ENCODE peak calls at places on chromosome 7, in eight cellular contexts. One of them, this sample, is unnamed. For H3K36me3, the result is how much of the 10 kb centered on the place peaks cover.

GRCh38 chr7:123865517-123866117 is 20.6 kb downstream of the HYAL4 start:
- DNase-seq in HepG2: peak
- DNase-seq in RWPE2: no peak
- DNase-seq in HCT116: peak
- DNase-seq in mammary epithelial cell: peak
- DNase-seq in astrocyte: peak
- DNase-seq in heart right ventricle: no peak
- DNase-seq in spleen: no peak
- DNase-seq in this sample: peak

GRCh38 chr7:82443044-82443800 is at the start of gene CACNA2D1:
- DNase-seq in HepG2: no peak
- DNase-seq in RWPE2: no peak
- DNase-seq in HCT116: no peak
- DNase-seq in mammary epithelial cell: peak
- DNase-seq in astrocyte: no peak
- DNase-seq in heart right ventricle: peak
- DNase-seq in spleen: no peak
- DNase-seq in this sample: no peak

GRCh38 chr7:129845972-129846327 is 106.8 kb downstream of the UBE2H start:
- DNase-seq in HepG2: no peak
- DNase-seq in RWPE2: no peak
- DNase-seq in HCT116: peak
- DNase-seq in mammary epithelial cell: peak
- DNase-seq in astrocyte: peak
- DNase-seq in heart right ventricle: no peak
- DNase-seq in spleen: no peak
- DNase-seq in this sample: peak

GRCh38 chr7:111041577-111041976 is 49.4 kb upstream of the LRRN3 start:
- DNase-seq in HepG2: no peak
- DNase-seq in RWPE2: no peak
- DNase-seq in HCT116: no peak
- DNase-seq in mammary epithelial cell: peak
- DNase-seq in astrocyte: no peak
- DNase-seq in heart right ventricle: no peak
- DNase-seq in spleen: no peak
- DNase-seq in this sample: peak

GRCh38 chr7:138608292-138608691 is 92.9 kb downstream of the SVOPL start:
- DNase-seq in HepG2: no peak
- DNase-seq in RWPE2: no peak
- DNase-seq in HCT116: no peak
- DNase-seq in mammary epithelial cell: no peak
- DNase-seq in astrocyte: peak
- DNase-seq in heart right ventricle: no peak
- DNase-seq in spleen: no peak
- DNase-seq in this sample: no peak

GRCh38 chr7:144827581-144828139 is 8.2 kb downstream of the TPK1 start:
- DNase-seq in HepG2: no peak
- DNase-seq in RWPE2: no peak
- DNase-seq in HCT116: no peak
- DNase-seq in mammary epithelial cell: no peak
- DNase-seq in astrocyte: peak
- DNase-seq in heart right ventricle: no peak
- DNase-seq in spleen: no peak
- DNase-seq in this sample: peak

GRCh38 chr7:150971242-150972048 is 6.7 kb downstream of the KCNH2 start:
- DNase-seq in HepG2: no peak
- DNase-seq in RWPE2: no peak
- DNase-seq in HCT116: no peak
- DNase-seq in mammary epithelial cell: no peak
- DNase-seq in astrocyte: no peak
- DNase-seq in heart right ventricle: peak
- DNase-seq in spleen: no peak
- DNase-seq in this sample: no peak

GRCh38 chr7:158706273-158706704 is 1.7 kb upstream of the NCAPG2 start:
- DNase-seq in HepG2: no peak
- DNase-seq in RWPE2: no peak
- DNase-seq in HCT116: no peak
- DNase-seq in mammary epithelial cell: no peak
- DNase-seq in astrocyte: no peak
- DNase-seq in heart right ventricle: no peak
- DNase-seq in spleen: no peak
- DNase-seq in this sample: no peak

GRCh38 chr7:11625669-11626068 is 206.3 kb downstream of the THSD7A start:
- DNase-seq in HepG2: no peak
- DNase-seq in RWPE2: no peak
- DNase-seq in HCT116: no peak
- DNase-seq in mammary epithelial cell: no peak
- DNase-seq in astrocyte: peak
- DNase-seq in heart right ventricle: no peak
- DNase-seq in spleen: no peak
- DNase-seq in this sample: peak

GRCh38 chr7:11636274-11636673 is 195.7 kb downstream of the THSD7A start:
- DNase-seq in HepG2: no peak
- DNase-seq in RWPE2: no peak
- DNase-seq in HCT116: no peak
- DNase-seq in mammary epithelial cell: no peak
- DNase-seq in astrocyte: no peak
- DNase-seq in heart right ventricle: no peak
- DNase-seq in spleen: no peak
- DNase-seq in this sample: no peak

GRCh38 chr7:11633325-11633724 is 198.7 kb downstream of the THSD7A start:
- DNase-seq in HepG2: no peak
- DNase-seq in RWPE2: no peak
- DNase-seq in HCT116: no peak
- DNase-seq in mammary epithelial cell: no peak
- DNase-seq in astrocyte: no peak
- DNase-seq in heart right ventricle: no peak
- DNase-seq in spleen: no peak
- DNase-seq in this sample: no peak

GRCh38 chr7:11630355-11630754 is 201.6 kb downstream of the THSD7A start:
- DNase-seq in HepG2: no peak
- DNase-seq in RWPE2: no peak
- DNase-seq in HCT116: no peak
- DNase-seq in mammary epithelial cell: no peak
- DNase-seq in astrocyte: no peak
- DNase-seq in heart right ventricle: no peak
- DNase-seq in spleen: no peak
- DNase-seq in this sample: no peak
- H3K4me3 ChIP-seq in HepG2: no peak
- H3K4me3 ChIP-seq in RWPE2: no peak
- H3K4me3 ChIP-seq in HCT116: no peak
- H3K4me3 ChIP-seq in mammary epithelial cell: no peak
- H3K4me3 ChIP-seq in astrocyte: no peak
- H3K4me3 ChIP-seq in heart right ventricle: no peak
- H3K4me3 ChIP-seq in spleen: no peak
- H3K4me3 ChIP-seq in this sample: no peak

DNA sequence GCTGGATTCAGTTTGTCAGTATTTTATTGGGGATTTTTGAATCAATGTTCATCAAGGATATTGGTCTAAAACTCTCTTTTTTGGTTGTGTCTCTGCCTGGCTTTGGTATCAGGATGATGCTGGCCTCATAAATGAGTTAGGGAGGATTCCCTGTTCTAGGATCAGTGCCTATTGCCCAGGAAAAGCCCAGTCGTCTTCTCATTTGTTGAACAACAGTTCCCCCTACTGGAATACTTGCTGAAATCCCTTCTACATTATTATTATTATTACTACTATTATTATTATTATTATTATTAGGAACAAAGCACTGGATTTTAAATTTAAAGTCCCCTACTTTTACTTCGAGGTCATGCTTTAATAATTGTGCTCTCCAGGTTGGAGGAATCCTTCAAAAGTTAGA is 528.9 kb downstream of the MAGI2 start:
- DNase-seq in HepG2: no peak
- DNase-seq in RWPE2: no peak
- DNase-seq in HCT116: peak
- DNase-seq in mammary epithelial cell: peak
- DNase-seq in astrocyte: peak
- DNase-seq in heart right ventricle: no peak
- DNase-seq in spleen: no peak
- DNase-seq in this sample: peak
- TF ChIP-seq CTCF in HepG2: peak
- TF ChIP-seq CTCF in RWPE2: peak
- TF ChIP-seq CTCF in HCT116: no peak
- TF ChIP-seq CTCF in mammary epithelial cell: peak
- TF ChIP-seq CTCF in astrocyte: peak
- TF ChIP-seq CTCF in heart right ventricle: no peak
- TF ChIP-seq CTCF in spleen: no peak
- TF ChIP-seq CTCF in this sample: peak

DNA sequence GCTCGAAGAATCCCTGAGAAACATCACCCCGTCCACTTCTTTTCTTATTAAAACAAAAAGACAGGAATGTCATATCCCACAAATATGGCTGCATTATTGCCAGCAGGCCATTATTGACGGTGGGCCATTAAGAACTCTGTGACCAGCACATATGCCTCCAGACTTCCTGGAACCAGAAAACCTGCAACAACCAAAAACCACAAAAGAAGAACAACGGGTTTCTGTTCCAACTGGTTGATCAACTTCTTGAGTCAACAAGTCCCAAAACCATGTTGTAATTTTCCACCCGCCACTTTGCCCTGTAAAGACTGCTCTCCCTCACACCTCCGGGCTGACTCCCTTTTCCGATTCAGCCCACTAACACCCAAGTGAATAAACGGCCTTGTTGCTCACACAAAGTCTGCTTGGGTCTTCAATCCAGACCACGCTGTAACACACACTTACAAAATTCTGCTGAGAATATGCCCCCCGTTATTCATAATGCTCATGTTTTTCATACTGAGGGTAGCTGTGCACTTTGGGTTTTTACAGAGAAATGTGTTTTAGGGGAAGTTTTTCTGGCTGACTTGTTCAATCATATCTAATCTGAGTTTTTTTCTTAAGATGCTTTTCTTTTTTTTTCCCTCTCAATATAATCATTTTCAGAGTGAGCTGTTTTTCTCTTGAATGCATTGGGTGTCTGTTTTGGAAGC is 20.7 kb downstream of the ZNF107 start:
- DNase-seq in HepG2: peak
- DNase-seq in RWPE2: no peak
- DNase-seq in HCT116: no peak
- DNase-seq in mammary epithelial cell: peak
- DNase-seq in astrocyte: no peak
- DNase-seq in heart right ventricle: no peak
- DNase-seq in spleen: no peak
- DNase-seq in this sample: peak
- H3K36me3 ChIP-seq in HepG2: under half
- H3K36me3 ChIP-seq in RWPE2: half or more
- H3K36me3 ChIP-seq in HCT116: under half
- H3K36me3 ChIP-seq in mammary epithelial cell: under half
- H3K36me3 ChIP-seq in astrocyte: under half
- H3K36me3 ChIP-seq in heart right ventricle: half or more
- H3K36me3 ChIP-seq in spleen: half or more
- H3K36me3 ChIP-seq in this sample: under half

GRCh38 chr7:155762639-155763038 is 49.6 kb downstream of the SHH start:
- DNase-seq in HepG2: no peak
- DNase-seq in RWPE2: no peak
- DNase-seq in HCT116: no peak
- DNase-seq in mammary epithelial cell: no peak
- DNase-seq in astrocyte: no peak
- DNase-seq in heart right ventricle: no peak
- DNase-seq in spleen: no peak
- DNase-seq in this sample: no peak

GRCh38 chr7:155764432-155764798 is 47.8 kb downstream of the SHH start:
- DNase-seq in HepG2: no peak
- DNase-seq in RWPE2: no peak
- DNase-seq in HCT116: no peak
- DNase-seq in mammary epithelial cell: no peak
- DNase-seq in astrocyte: no peak
- DNase-seq in heart right ventricle: no peak
- DNase-seq in spleen: no peak
- DNase-seq in this sample: no peak

GRCh38 chr7:155765458-155765857 is 46.8 kb downstream of the SHH start:
- DNase-seq in HepG2: no peak
- DNase-seq in RWPE2: no peak
- DNase-seq in HCT116: no peak
- DNase-seq in mammary epithelial cell: no peak
- DNase-seq in astrocyte: no peak
- DNase-seq in heart right ventricle: no peak
- DNase-seq in spleen: no peak
- DNase-seq in this sample: no peak

GRCh38 chr7:155763122-155763521 is 49.1 kb downstream of the SHH start:
- DNase-seq in HepG2: no peak
- DNase-seq in RWPE2: no peak
- DNase-seq in HCT116: no peak
- DNase-seq in mammary epithelial cell: no peak
- DNase-seq in astrocyte: no peak
- DNase-seq in heart right ventricle: no peak
- DNase-seq in spleen: no peak
- DNase-seq in this sample: no peak

GRCh38 chr7:155763721-155764431 is 48.4 kb downstream of the SHH start:
- DNase-seq in HepG2: no peak
- DNase-seq in RWPE2: no peak
- DNase-seq in HCT116: no peak
- DNase-seq in mammary epithelial cell: no peak
- DNase-seq in astrocyte: peak
- DNase-seq in heart right ventricle: no peak
- DNase-seq in spleen: peak
- DNase-seq in this sample: no peak
- H3K4me3 ChIP-seq in HepG2: no peak
- H3K4me3 ChIP-seq in RWPE2: no peak
- H3K4me3 ChIP-seq in HCT116: no peak
- H3K4me3 ChIP-seq in mammary epithelial cell: no peak
- H3K4me3 ChIP-seq in astrocyte: no peak
- H3K4me3 ChIP-seq in heart right ventricle: no peak
- H3K4me3 ChIP-seq in spleen: peak
- H3K4me3 ChIP-seq in this sample: no peak

DNA sequence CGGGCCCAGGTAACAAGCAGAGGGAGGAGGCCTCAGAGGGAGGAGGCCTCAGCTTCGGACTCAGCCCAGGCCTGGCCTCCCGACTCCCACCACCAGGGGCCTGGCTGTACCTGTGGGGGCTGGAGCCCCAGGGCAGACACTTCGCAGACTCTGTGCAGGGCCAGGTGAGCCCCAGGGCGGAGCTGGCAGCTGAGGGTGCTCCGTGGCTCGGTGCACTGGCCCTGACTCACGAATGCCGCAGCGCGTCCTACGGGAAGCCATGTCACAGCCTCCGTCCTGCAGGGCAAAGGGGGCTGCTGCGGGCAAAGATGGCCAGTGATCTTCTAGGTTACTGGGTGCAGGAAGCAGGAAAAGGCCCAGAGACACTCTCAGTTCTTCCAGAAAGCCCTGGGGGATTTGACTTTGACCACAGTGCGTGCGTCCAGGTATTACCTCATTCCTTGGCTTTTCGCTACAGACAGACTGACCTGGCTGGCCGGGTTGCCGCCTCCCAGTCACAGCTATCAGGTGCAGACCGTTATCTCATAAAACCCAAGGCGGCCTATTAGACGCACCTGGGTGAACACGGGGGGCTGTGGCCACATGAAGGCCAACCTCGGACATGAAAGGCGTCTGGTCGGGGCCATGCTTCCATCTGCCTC is 80.1 kb downstream of the FOXL3 start:
- DNase-seq in HepG2: no peak
- DNase-seq in RWPE2: peak
- DNase-seq in HCT116: no peak
- DNase-seq in mammary epithelial cell: peak
- DNase-seq in astrocyte: no peak
- DNase-seq in heart right ventricle: no peak
- DNase-seq in spleen: peak
- DNase-seq in this sample: peak
- TF ChIP-seq CTCF in HepG2: no peak
- TF ChIP-seq CTCF in RWPE2: peak
- TF ChIP-seq CTCF in HCT116: no peak
- TF ChIP-seq CTCF in mammary epithelial cell: peak
- TF ChIP-seq CTCF in astrocyte: no peak
- TF ChIP-seq CTCF in heart right ventricle: no peak
- TF ChIP-seq CTCF in spleen: no peak
- TF ChIP-seq CTCF in this sample: peak

This sample was measured in bronchial epithelial cell.